ENCODE peak calls at places on chromosomes 13 and 19, in five cellular contexts. F is neuronal stem cell, E is HepG2, P is GM12878, W is colonic mucosa. R is an unnamed sample.

GRCh38 chr19:39133431-39134270 is 8.1 kb downstream of the PAK4 start:
- DNase-seq in E (no peak), F (no peak), P (no peak), W (peak; percentile 59), R (no peak)

GRCh38 chr13:35478384-35479222 is 2.1 kb upstream of the MAB21L1 start:
- DNase-seq in F (peak; percentile 55), P (no peak), W (no peak), E (no peak), R (no peak)

GRCh38 chr19:5314012-5314906 is 26.4 kb downstream of the PTPRS start:
- DNase-seq in F (no peak), W (no peak), P (no peak), E (peak; percentile 70), R (no peak)

GRCh38 chr19:20247016-20247683 is 80.1 kb downstream of the ZNF486 start:
- DNase-seq in P (no peak), E (no peak), F (peak; percentile 29), W (no peak), R (no peak)

GRCh38 chr13:23753523-23753922 is 135.7 kb downstream of the MIPEP start:
- DNase-seq in W (no peak), P (no peak), F (no peak), E (peak; percentile 90), R (no peak)

GRCh38 chr19:16661480-16662034 is 618 bp downstream of the TMEM38A start:
- DNase-seq in P (no peak), W (peak; percentile 41), E (no peak), F (no peak), R (no peak)

GRCh38 chr19:49801966-49802661 is 11.0 kb downstream of the FUZ start:
- DNase-seq in P (no peak), E (no peak), W (peak; percentile 79), F (peak; percentile 76), R (peak; percentile 32)

GRCh38 chr19:1072371-1073015 is 5.5 kb downstream of the ARHGAP45 start:
- DNase-seq in W (no peak), P (no peak), F (no peak), E (no peak), R (no peak)

GRCh38 chr19:907183-907853 is 5.7 kb downstream of the R3HDM4 start:
- DNase-seq in W (no peak), F (no peak), P (no peak), E (no peak), R (no peak)

GRCh38 chr13:51122868-51123267 is 11.8 kb upstream of the C13orf42 start:
- DNase-seq in F (no peak), E (peak; percentile 91), W (no peak), P (peak; percentile 9), R (no peak)

GRCh38 chr13:106721599-106721998 is 153.7 kb upstream of the ARGLU1 start:
- DNase-seq in P (no peak), F (no peak), E (no peak), W (no peak), R (no peak)

GRCh38 chr13:98413796-98414195 is 163.1 kb downstream of the STK24 start:
- DNase-seq in F (no peak), P (no peak), W (no peak), E (no peak), R (no peak)

GRCh38 chr19:29855087-29855486 is 43.3 kb downstream of the CCNE1 start:
- DNase-seq in E (no peak), W (no peak), F (no peak), P (no peak), R (no peak)

GRCh38 chr19:38730731-38731589 is 13.3 kb downstream of the CAPN12 start:
- DNase-seq in W (peak; percentile 29), P (no peak), E (no peak), F (no peak), R (no peak)

GRCh38 chr19:51016798-51017683 is 2.5 kb downstream of the KLK10 start:
- DNase-seq in E (peak; percentile 31), F (peak; percentile 69), P (no peak), W (no peak), R (no peak)
- H3K4me3 ChIP-seq in E (no peak overlapping the region), F (peak overlapping the region; percentile 78), P (no peak overlapping the region), W (no peak overlapping the region), R (peak overlapping the region; percentile 22)

GRCh38 chr13:103525530-103525929 is 459.3 kb upstream of the SLC10A2 start:
- DNase-seq in F (no peak), P (no peak), W (no peak), E (no peak), R (no peak)

GRCh38 chr13:103531278-103531677 is 465.1 kb upstream of the SLC10A2 start:
- DNase-seq in E (no peak), F (no peak), P (no peak), W (no peak), R (no peak)

GRCh38 chr13:103523853-103524252 is 457.6 kb upstream of the SLC10A2 start:
- DNase-seq in F (no peak), P (no peak), W (no peak), E (no peak), R (no peak)

DNA sequence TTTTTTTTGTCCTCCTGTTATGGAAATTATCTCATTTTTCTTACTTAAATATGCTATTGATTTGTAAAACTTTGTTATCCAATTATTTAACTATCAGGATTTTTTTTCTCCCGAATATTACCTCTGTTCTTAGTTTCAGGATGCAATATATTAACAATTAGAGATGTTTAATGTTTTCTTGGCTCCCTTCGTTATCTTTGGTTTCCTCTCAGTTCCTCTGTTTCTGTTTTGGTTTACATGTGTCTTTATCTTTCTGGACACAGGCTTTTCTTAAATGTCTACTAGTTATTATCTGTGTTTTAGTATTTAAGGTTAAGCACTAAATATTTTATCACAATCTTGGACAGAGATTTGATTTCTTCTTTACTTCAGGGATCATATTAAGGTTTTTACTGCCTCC is 462.2 kb upstream of the SLC10A2 start:
- DNase-seq in F (no peak), E (no peak), W (no peak), P (no peak), R (no peak)
- H3K9ac ChIP-seq in F (no peak overlapping the region), E (no peak overlapping the region), W (no peak overlapping the region), P (no peak overlapping the region), R (no peak overlapping the region)

DNA sequence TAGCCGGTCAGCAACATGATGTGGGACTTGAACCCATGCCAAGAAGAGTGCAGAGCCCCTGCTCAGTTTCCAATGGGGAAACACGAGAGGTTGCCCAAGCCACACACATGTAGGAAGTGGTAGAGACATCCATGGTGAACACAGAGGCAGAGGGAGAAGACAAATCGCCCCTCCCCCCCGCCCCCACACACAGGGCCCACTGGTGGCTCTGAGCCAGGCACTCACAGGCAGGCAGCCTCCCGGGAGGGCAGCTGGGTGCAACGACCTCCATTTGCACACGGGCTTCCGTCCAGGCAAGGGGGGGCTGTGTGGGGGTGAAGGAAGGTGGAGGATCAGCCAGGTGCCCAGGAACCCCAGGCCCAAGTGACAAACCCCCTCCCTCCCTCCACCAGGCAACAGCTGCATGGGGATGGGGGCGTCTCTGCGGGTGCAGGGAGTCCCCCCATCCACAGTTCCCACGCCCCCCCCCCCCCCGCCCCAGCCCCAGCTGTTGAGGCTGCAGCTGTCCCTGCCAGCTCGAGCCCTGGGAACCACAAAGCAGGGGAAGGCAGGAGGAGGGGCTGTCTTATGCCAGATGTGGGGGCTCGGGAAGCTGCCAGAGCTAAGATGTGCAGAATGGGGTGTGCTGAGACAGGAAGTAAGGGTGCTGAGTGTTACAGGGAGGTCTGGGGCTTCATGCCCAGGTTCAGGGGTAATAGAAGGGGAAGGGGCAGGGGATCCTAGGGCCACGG is 3.4 kb downstream of the NOTCH3 start:
- DNase-seq in F (no peak), E (no peak), W (no peak), P (no peak), R (no peak)
- H3K4me3 ChIP-seq in F (no peak overlapping the region), E (no peak overlapping the region), W (no peak overlapping the region), P (no peak overlapping the region), R (no peak overlapping the region)

GRCh38 chr19:53657778-53658177 is 26.0 kb downstream of the DPRX start:
- DNase-seq in E (no peak), F (no peak), W (no peak), P (no peak), R (no peak)
- H3K9ac ChIP-seq in E (no peak overlapping the region), F (no peak overlapping the region), W (no peak overlapping the region), P (no peak overlapping the region), R (no peak overlapping the region)

GRCh38 chr19:42285546-42285945 is 16.4 kb upstream of the PRR19 start:
- DNase-seq in E (no peak), F (no peak), W (no peak), P (no peak), R (no peak)
- H3K4me3 ChIP-seq in E (no peak overlapping the region), F (peak overlapping the region; percentile 87), W (peak overlapping the region; percentile 47), P (peak overlapping the region; percentile 96), R (peak overlapping the region; percentile 78)

DNA sequence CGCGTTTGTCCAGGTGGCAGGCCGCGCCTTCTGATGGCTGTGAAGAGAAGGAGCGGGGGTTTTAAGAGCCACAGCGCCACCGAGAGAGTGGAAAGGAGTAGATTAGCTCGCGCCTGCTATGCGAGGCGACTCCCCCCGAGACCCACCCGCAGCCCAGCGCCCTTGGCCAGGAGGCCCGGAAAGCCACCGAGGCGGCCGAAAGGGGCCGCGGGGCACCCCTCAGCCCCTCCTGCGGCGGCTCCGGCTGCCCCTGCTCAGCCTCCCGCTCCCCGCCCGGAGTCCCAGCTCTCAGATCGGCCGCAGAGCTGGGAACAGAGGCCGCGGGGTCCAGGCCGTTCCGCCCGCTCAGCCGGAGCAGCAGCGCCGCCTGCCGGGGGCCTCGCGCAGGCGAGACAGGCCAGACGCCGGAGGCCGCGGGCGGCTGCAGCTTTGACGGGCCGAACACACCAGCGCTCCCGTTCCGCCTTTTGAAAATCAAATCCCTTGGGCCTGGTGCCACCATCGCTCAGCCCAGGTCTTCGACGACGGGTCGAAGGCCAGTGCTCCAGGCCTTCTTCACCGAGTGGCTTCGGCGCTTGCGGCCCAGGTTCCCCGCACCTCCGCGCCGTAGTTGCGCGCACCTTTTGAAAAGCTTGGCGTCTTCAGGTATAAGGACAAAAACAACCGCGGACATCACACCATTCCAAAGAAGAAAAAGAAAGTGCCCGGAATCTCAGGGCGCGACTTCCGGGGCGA is 15.3 kb downstream of the CDX2 start:
- DNase-seq in E (peak; percentile 19), W (peak; percentile 82), F (peak; percentile 89), P (no peak), R (no peak)
- H3K9ac ChIP-seq in E (peak overlapping the region; percentile 42), W (peak overlapping the region; percentile 84), F (no peak overlapping the region), P (peak overlapping the region; percentile 22), R (peak overlapping the region; percentile 60)

DNA sequence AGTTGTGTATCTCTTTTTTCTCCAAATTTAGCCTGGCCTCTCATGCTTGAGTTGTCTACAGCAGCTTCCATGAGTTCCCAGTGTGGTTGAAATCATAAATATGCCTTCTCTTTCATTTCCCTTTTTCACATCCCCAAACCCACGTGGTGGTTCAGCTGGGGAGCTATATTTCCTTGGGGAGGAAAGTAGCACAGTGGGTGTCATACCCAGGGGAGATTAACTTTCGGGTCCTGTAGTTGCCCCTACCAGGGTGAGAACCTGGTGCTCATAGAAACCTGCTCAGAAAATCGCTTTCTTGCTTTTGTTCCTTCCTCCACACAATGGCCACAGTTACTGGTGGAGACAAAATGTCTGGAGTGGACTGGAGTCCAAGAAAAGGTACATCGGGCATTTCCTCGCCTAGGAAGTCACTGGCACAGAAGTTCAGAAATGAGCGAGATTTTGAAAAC is 7.0 kb upstream of the LILRA4 start:
- DNase-seq in P (peak; percentile 74), F (no peak), W (no peak), E (no peak), R (no peak)
- H3K4me3 ChIP-seq in P (no peak overlapping the region), F (no peak overlapping the region), W (no peak overlapping the region), E (no peak overlapping the region), R (no peak overlapping the region)

R was measured in SK-N-MC.